ENCODE peak calls at places on chromosomes 11 and 22, in six cellular contexts. G is fibroblast of villous mesenchyme; D is AG10803; H is CD8-positive, alpha-beta T cell; A is heart left ventricle; X is stomach. S is an unnamed sample.

GRCh38 chr11:46248270-46249102 is 29.0 kb upstream of the CREB3L1 start:
- DNase-seq in H (no peak), G (peak), D (peak), X (no peak), A (no peak), S (no peak)

GRCh38 chr11:35886759-35887158 is 57.1 kb upstream of the LDLRAD3 start:
- DNase-seq in H (no peak), A (no peak), D (no peak), G (no peak), X (no peak), S (no peak)

GRCh38 chr11:69166186-69167115 is 10.7 kb downstream of the SMIM38 start:
- DNase-seq in A (peak), X (no peak), D (peak), H (no peak), G (peak), S (peak)

GRCh38 chr11:119169272-119169719 is 771 bp downstream of the NLRX1 start:
- DNase-seq in G (peak), A (peak), H (peak), X (peak), D (peak), S (peak)

GRCh38 chr11:34600339-34601084 is 20.4 kb upstream of the EHF start:
- DNase-seq in G (peak), X (peak), H (no peak), A (no peak), D (no peak), S (no peak)

GRCh38 chr11:124799384-124800225 is 601 bp downstream of the MSANTD2 start:
- DNase-seq in D (peak), G (peak), A (peak), H (peak), X (peak), S (no peak)

GRCh38 chr11:45110562-45110961 is 35.9 kb upstream of the PRDM11 start:
- DNase-seq in H (peak), D (peak), X (peak), G (peak), A (no peak), S (peak)

GRCh38 chr22:48585916-48586798 is 1241.5 kb downstream of the BRD1 start:
- DNase-seq in X (no peak), D (no peak), A (peak), H (no peak), G (no peak), S (no peak)

GRCh38 chr11:39965701-39966100 is 1493.8 kb downstream of the LRRC4C start:
- DNase-seq in H (no peak), G (no peak), D (no peak), A (no peak), X (no peak), S (no peak)

DNA sequence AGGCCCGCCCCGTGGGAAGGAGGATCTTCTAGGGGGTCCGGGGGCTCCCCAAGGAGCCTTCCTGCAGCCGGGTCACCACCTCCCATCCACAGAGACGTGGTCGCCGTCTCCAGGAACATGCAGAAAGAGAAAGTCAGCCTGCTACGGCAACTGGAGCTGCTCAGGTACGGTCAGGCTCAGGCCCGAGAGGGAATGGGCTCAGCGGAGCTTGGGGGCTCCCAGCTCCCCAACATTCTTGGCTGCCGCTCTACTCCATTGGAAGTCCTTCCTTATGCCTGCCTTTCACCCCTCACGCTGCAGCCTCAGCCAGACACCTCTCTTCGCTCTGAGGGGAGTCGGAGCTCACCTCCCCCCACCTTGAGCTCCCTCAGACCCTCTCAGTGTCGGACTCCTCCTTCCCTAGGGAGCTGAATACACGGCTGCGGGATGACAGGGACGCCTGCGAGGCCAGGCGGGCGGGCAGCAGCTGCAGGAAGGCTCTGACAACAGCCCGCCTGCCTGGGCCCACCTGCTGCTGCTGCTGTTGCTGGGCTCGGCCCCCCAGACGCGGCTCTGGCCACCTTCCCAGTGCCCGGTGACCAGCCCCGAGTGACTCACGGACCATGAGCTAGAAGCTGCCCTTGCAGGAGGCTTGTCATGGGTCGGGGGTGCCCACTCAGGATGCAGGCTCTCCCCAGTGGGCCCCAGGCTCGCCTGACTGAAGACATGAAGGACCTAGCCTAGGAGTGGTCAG is 1.5 kb upstream of the CD151 start:
- DNase-seq in D (no peak), X (no peak), G (no peak), H (no peak), A (no peak), S (no peak)
- H3K4me3 ChIP-seq in D (no peak), X (peak), G (no peak), H (no peak), A (no peak), S (no peak)

GRCh38 chr22:31215018-31215535 is 3.0 kb downstream of the LIMK2 start:
- DNase-seq in G (no peak), H (no peak), A (no peak), X (no peak), D (no peak), S (no peak)
- H3K4me3 ChIP-seq in G (no peak), H (no peak), A (no peak), X (peak), D (no peak), S (no peak)

DNA sequence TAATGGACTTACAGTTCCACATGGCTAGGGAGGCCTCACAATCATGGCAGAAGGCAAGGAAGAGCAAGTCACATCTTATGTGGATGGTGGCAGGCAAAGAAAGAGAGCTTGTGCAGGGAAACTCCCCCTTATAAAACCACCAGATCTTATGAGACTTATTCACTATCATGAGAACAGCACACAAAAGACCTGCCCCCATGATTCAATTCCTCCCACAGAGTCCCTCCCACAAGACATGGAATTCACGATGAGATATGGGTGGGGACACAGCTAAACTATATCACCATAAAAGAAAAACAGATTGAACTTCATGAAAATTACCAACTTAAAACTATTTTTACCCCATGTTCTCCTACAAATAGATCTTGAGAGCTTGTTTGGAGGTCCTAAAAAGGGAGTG is 19.6 kb downstream of the ENTHD1 start:
- DNase-seq in A (no peak), D (no peak), H (no peak), X (no peak), G (no peak), S (no peak)
- H3K4me3 ChIP-seq in A (no peak), D (no peak), H (no peak), X (no peak), G (no peak), S (no peak)

GRCh38 chr11:65927904-65928397 is 8.7 kb downstream of the DRAP1 start:
- DNase-seq in A (no peak), D (peak), G (peak), X (peak), H (peak), S (peak)
- H3K4me3 ChIP-seq in A (no peak), D (no peak), G (no peak), X (no peak), H (peak), S (peak)

GRCh38 chr22:38456841-38457699 is 2.1 kb upstream of the KCNJ4 start:
- DNase-seq in H (no peak), G (no peak), X (no peak), A (peak), D (no peak), S (no peak)

GRCh38 chr22:38456272-38456837 is 1.4 kb upstream of the KCNJ4 start:
- DNase-seq in H (no peak), G (no peak), D (no peak), A (no peak), X (no peak), S (no peak)

GRCh38 chr22:38454361-38455062 is 487 bp downstream of the KCNJ4 start:
- DNase-seq in H (peak), G (no peak), X (no peak), A (no peak), D (no peak), S (no peak)

GRCh38 chr22:38455063-38455529 is at the start of gene KCNJ4:
- DNase-seq in D (no peak), A (no peak), G (no peak), H (no peak), X (no peak), S (no peak)

DNA sequence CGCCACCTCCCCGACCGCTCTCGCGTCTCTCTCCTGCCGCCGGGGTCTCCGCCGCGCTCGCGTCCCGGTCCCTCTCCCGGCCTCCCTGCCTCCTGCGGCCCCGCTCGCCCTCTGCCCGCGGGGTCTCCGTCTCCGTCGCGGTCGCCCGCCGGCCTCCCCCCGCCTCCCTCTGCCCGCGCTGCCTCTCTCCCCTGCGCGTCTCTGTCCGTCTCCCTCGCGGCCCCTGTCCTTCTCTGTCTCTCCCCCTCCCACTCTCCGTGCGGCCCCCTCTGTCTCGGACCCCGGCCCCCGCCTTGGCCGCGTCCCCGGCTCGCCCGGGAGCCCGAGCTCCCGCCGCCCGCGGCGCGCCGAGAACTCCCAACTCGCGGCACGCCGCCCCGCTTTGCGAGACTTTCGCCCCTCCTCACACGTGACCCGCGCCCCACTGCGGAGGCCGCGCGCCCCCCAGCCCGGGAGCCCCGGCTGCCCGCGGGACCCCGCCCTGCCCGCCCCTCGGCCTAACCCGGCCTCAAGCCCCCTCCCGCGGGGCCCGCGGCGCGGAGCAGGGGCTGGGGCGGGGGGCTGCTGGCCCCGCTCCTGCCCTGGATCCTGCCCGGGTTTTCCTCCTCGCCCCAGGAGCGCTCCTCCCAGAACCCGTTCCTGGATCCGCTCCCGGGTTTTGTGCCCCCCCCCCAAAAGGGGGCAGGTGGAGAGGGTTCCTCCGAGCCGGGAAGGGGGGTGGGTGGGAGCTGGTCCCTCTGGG is 702 bp upstream of the KCNJ4 start:
- DNase-seq in D (no peak), G (peak), H (no peak), X (no peak), A (peak), S (no peak)
- H3K4me3 ChIP-seq in D (no peak), G (peak), H (peak), X (peak), A (peak), S (no peak)

DNA sequence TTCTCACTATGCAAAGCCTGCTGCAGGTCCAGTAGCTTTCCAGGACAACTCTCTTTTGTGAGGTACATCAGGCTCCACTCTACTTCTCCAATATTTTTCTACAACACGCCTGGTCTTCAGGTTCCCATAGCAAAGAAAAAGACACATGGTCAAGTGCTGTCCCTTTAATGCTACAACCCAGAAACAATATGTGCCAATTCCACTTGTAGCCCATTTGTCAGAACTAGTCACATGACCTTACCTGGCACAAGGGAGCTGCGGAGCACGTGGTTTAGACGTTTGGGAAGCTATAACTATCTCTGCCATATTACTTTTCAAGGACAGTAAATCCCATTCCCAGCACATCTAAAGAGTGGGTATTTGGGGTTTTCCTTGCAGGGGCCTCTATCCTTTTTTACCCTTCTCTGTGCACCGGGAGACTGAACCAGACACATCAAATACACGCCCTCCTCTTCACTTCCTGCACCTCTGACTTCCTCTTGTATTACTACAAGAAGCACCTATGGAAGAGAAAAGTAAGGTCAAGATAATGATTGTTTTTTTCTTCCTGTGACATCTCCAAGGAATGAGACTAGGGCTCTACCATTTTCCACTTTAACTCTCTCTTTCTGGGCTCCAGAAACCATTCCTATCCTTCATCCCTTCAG is 237.6 kb downstream of the ETS1 start:
- DNase-seq in A (no peak), G (no peak), H (no peak), D (no peak), X (no peak), S (no peak)
- H3K4me3 ChIP-seq in A (no peak), G (no peak), H (no peak), D (no peak), X (no peak), S (no peak)

GRCh38 chr11:50188040-50188439 is 155.4 kb downstream of the OR4C45 start:
- DNase-seq in A (no peak), H (no peak), D (no peak), G (no peak), X (no peak), S (no peak)

GRCh38 chr11:50187220-50187619 is 154.5 kb downstream of the OR4C45 start:
- DNase-seq in X (no peak), D (no peak), H (no peak), A (no peak), G (no peak), S (no peak)

DNA sequence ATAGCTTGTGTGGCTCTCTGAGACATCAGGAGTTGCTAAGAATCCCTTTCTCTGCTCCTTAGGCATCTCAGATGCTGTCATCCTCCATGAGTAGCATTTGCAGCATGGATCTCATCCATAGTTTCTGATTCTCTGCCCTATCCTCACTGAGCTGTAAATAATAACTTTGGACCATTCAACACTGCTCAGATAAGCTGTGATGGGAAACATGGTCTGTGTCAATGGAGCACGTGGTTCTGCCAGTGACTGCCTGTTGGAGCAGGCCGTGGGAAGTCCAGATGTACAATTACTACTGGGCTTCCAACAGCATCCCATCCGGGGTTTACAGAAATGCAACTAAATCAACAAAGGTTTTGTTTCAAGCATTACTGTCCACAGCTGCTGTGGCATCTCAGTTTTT is 160.1 kb downstream of the OR4C45 start:
- DNase-seq in D (no peak), G (no peak), A (no peak), H (no peak), X (no peak), S (no peak)
- H3K4me3 ChIP-seq in D (no peak), G (no peak), A (no peak), H (no peak), X (no peak), S (no peak)

S was measured in GM12864.